ENCODE peak calls at places on chromosomes 5 and 9, in six cellular contexts. C is K562, A is tibial nerve, R is A549, H is upper lobe of left lung, L is stomach. S is an unnamed sample.

GRCh38 chr5:82147860-82148573 is 130.1 kb downstream of the RPS23 start:
- DNase-seq in R (no peak), C (no peak), A (no peak), L (no peak), H (no peak), S (no peak)

GRCh38 chr5:144017119-144017518 is 153.3 kb downstream of the YIPF5 start:
- DNase-seq in R (no peak), A (no peak), L (no peak), C (no peak), H (no peak), S (no peak)

GRCh38 chr5:32030686-32031478 is 143.2 kb downstream of the GOLPH3 start:
- DNase-seq in A (no peak), R (no peak), L (no peak), H (no peak), C (no peak), S (no peak)

GRCh38 chr9:88183798-88184495 is 45.7 kb upstream of the SPATA31C2 start:
- DNase-seq in H (no peak), L (no peak), R (no peak), C (no peak), A (no peak), S (no peak)

GRCh38 chr5:178222292-178222691 is 10.3 kb downstream of the PHYKPL start:
- DNase-seq in A (no peak), R (no peak), L (no peak), C (no peak), H (no peak), S (no peak)

GRCh38 chr5:19125956-19126713 is 861.9 kb downstream of the CDH18 start:
- DNase-seq in L (no peak), C (no peak), R (no peak), A (no peak), H (no peak), S (no peak)

GRCh38 chr5:132065351-132065937 is 5.0 kb downstream of the IL3 start:
- DNase-seq in L (peak), R (peak), A (no peak), H (peak), C (peak), S (peak)

GRCh38 chr5:144013816-144014215 is 156.6 kb downstream of the YIPF5 start:
- DNase-seq in L (no peak), R (no peak), A (no peak), H (no peak), C (no peak), S (no peak)

GRCh38 chr5:124289641-124290201 is 456.7 kb downstream of the ZNF608 start:
- DNase-seq in H (peak), A (no peak), L (peak), C (no peak), R (no peak), S (peak)

GRCh38 chr9:86773437-86773836 is 173.9 kb downstream of the GAS1 start:
- DNase-seq in L (no peak), R (no peak), H (no peak), A (no peak), C (no peak), S (no peak)

GRCh38 chr9:78127271-78128225 is 95.9 kb upstream of the GNAQ start:
- DNase-seq in R (no peak), C (no peak), L (no peak), A (no peak), H (no peak), S (no peak)

GRCh38 chr5:29077451-29077850 is 2039.1 kb upstream of the CDH9 start:
- DNase-seq in H (no peak), A (no peak), R (no peak), L (no peak), C (no peak), S (no peak)

GRCh38 chr5:369151-369939 is 47.8 kb downstream of the AHRR start:
- DNase-seq in H (peak), C (no peak), A (no peak), R (no peak), L (no peak), S (no peak)

GRCh38 chr5:43680286-43680685 is 77.3 kb downstream of the NNT start:
- DNase-seq in A (no peak), C (no peak), H (no peak), L (no peak), R (no peak), S (no peak)

GRCh38 chr9:81819859-81820546 is 108.2 kb upstream of the SPATA31D4 start:
- DNase-seq in C (no peak), R (no peak), A (no peak), L (no peak), H (no peak), S (no peak)

GRCh38 chr9:138077898-138078540 is 200.4 kb downstream of the CACNA1B start:
- DNase-seq in L (peak), A (no peak), H (peak), R (no peak), C (no peak), S (no peak)

GRCh38 chr5:84642795-84643194 is 258.1 kb upstream of the EDIL3 start:
- DNase-seq in R (no peak), A (no peak), H (no peak), L (no peak), C (no peak), S (no peak)

GRCh38 chr5:143135832-143136551 is 267.5 kb downstream of the NR3C1 start:
- DNase-seq in L (peak), H (no peak), C (no peak), A (no peak), R (no peak), S (no peak)

DNA sequence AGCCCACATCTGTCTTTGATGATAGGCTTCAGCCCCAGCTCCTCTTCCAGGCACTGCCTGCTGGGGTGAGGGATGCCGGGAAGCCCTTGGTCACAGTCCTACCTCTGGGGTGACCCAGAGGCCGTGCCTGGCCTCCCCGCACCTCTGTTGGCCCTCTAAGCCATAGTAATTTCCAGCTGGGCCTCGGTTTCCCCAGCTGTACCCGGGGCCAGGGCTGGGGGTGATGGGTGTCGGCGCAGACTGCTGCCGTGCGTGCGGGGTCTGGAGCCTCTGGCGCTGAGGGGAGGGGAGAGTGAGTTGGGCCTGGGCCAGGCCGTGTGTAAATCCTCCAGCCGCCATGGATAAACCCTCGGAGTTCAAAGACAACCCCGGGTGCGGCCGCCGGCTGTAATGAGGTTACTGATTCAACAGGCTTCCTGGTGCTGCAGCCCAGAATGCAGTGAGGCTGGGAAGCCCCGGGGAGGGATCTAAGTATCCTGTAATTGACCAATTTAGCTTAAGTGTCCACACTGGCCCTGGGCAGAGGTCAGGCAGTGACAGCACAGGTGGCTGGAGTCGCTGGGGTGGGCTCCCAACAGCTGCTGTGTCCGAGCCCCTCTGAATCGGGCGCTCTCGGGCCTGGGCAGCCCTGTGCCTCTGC is 7.1 kb downstream of the RXRA start:
- DNase-seq in A (no peak), H (peak), L (peak), C (no peak), R (no peak), S (no peak)
- TF ChIP-seq EP300 in A (no peak), H (no peak), L (no peak), C (no peak), R (no peak), S (no peak)

GRCh38 chr5:42531611-42532010 is 108.4 kb downstream of the GHR start:
- DNase-seq in C (no peak), R (no peak), H (no peak), L (no peak), A (no peak), S (no peak)
- TF ChIP-seq EP300 in C (no peak), R (no peak), H (no peak), L (no peak), A (no peak), S (no peak)

GRCh38 chr5:175855041-175855720 is 16.2 kb upstream of the CPLX2 start:
- DNase-seq in A (no peak), L (no peak), R (no peak), H (no peak), C (no peak), S (no peak)

GRCh38 chr5:175851727-175852126 is 19.7 kb upstream of the CPLX2 start:
- DNase-seq in C (no peak), R (no peak), L (no peak), A (no peak), H (no peak), S (no peak)

GRCh38 chr5:175851311-175851710 is 20.1 kb upstream of the CPLX2 start:
- DNase-seq in H (no peak), R (no peak), C (no peak), A (no peak), L (no peak), S (no peak)

GRCh38 chr5:175854231-175855040 is 16.9 kb upstream of the CPLX2 start:
- DNase-seq in H (no peak), R (peak), C (no peak), L (peak), A (no peak), S (no peak)

GRCh38 chr5:175853573-175854230 is 17.7 kb upstream of the CPLX2 start:
- DNase-seq in A (no peak), C (no peak), L (no peak), R (no peak), H (peak), S (no peak)
- TF ChIP-seq EP300 in A (no peak), C (no peak), L (no peak), R (peak), H (no peak), S (no peak)

DNA sequence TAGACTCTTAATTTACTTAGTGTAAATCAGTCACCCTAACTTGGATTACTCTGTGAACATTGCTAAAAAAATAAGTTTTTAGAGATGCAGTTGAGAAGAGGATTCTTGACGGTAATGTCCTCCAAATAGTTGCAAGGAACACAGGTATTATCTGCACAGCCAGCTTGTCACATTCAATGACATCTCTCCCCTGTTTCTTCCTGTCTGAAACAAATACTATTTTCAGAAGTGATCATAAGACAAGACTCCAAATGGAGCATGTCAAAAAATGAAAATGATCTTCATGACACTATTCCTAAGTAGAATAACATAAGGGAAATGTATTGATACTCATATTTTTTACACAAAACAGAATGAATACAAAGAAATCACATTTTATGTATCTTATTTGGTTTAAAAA is 227.9 kb upstream of the CHD1 start:
- DNase-seq in L (no peak), A (no peak), H (no peak), C (no peak), R (no peak), S (no peak)
- TF ChIP-seq EP300 in L (no peak), A (no peak), H (no peak), C (no peak), R (no peak), S (no peak)

GRCh38 chr5:39774597-39774996 is 349.8 kb upstream of the DAB2 start:
- DNase-seq in L (no peak), A (no peak), H (no peak), R (no peak), C (no peak), S (no peak)
- TF ChIP-seq EP300 in L (no peak), A (no peak), H (no peak), R (no peak), C (no peak), S (no peak)

GRCh38 chr9:115018547-115019435 is 88.4 kb upstream of the TNFSF8 start:
- DNase-seq in H (no peak), C (no peak), L (no peak), R (no peak), A (no peak), S (no peak)
- TF ChIP-seq EP300 in H (no peak), C (no peak), L (peak), R (no peak), A (no peak), S (no peak)

DNA sequence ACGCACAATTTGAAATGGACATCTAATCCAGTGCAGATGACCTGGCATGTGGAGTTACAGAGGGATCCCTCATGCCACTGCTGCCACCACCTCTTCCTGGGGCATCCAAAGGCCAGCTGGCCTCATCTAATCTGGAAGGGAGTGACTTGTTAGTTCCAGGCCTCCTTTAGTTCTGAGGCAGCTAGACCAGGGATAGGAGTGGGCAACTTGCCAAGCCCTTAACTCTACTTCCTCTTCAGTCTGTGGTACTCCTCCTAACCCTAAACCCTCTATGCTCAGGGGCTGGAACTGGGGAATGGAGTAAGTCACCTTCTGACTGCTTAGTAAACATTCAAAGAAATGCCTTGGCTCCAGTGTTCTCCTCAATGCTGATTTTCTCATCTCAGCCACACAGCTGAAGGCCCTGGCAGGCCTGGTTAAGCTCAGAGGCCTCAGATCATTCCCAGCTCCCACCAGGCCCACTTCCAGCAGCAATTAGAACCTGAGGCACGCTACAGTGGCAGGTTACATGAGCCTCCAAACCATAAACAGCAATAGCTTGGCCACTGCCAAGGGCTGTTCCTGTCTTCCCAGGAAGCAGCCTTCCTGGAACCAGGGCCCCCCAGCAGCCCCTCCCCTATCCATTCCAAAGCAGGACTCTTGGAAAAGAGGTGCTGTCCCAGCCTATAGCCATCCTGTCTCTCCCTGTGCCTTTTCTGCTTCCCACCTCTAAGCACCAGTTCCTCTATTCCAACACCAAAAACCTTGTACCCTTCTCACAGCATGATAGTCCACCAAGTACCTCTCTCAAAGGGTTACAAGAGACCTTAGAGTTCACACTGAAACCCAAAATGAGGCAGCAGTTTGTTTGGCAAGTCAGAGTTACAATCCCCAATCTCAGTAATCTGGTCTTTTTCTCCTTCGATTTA is 2.0 kb downstream of the EIF4EBP3 start:
- DNase-seq in A (no peak), L (peak), R (no peak), H (peak), C (peak), S (no peak)
- TF ChIP-seq EP300 in A (no peak), L (peak), R (no peak), H (no peak), C (no peak), S (no peak)

GRCh38 chr9:121895836-121896544 is 197.1 kb downstream of the TTLL11 start:
- DNase-seq in H (no peak), C (no peak), A (no peak), L (peak), R (no peak), S (no peak)

GRCh38 chr9:121895274-121895835 is 197.8 kb downstream of the TTLL11 start:
- DNase-seq in L (no peak), C (no peak), H (no peak), R (no peak), A (no peak), S (no peak)

GRCh38 chr9:121892706-121893105 is 200.4 kb downstream of the TTLL11 start:
- DNase-seq in R (no peak), A (no peak), C (no peak), L (no peak), H (no peak), S (no peak)

GRCh38 chr9:121896545-121896943 is 196.6 kb downstream of the TTLL11 start:
- DNase-seq in C (no peak), H (no peak), A (no peak), L (no peak), R (no peak), S (no peak)

DNA sequence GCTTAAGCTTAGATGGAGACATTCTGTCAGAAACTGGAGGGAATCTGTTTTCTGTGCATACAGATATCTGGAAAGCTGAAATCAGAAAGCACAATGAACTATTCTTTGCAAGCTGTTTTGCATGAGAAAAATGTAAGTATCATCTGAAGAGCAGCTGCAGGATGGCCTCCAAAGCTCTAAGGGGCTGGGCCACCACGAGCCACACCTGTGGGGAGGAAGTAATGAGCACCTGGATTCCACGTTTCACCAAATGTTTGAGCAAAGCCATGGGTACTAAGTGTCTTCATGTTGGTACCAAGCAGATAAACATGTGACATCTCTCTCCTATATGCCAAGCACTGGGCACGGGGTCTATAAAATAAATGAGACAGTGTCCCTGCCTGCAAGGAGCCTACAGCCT is 199.3 kb downstream of the TTLL11 start:
- DNase-seq in L (no peak), C (no peak), R (no peak), A (no peak), H (no peak), S (no peak)
- TF ChIP-seq EP300 in L (no peak), C (no peak), R (no peak), A (no peak), H (no peak), S (no peak)